ENCODE peak calls at places on chromosome 13, in five cellular contexts. U is sigmoid colon, D is body of pancreas, P is fibroblast of lung, N is IMR-90. W is an unnamed sample.
A peak's percentile ranks its signal among the peaks of the same experiment; 100 is the strongest.

GRCh38 chr13:79780240-79780639 is 299.3 kb downstream of the NDFIP2 start:
- DNase-seq in N (peak; percentile 42), U (no peak), D (no peak), P (peak; percentile 45), W (no peak)

GRCh38 chr13:79295906-79296564 is 110.0 kb downstream of the RBM26 start:
- DNase-seq in P (peak; percentile 7), U (no peak), N (peak; percentile 11), D (no peak), W (no peak)

GRCh38 chr13:98443329-98443728 is 133.6 kb downstream of the STK24 start:
- DNase-seq in P (peak; percentile 76), U (no peak), D (no peak), N (peak; percentile 92), W (no peak)

GRCh38 chr13:40613192-40613818 is 53.1 kb downstream of the FOXO1 start:
- DNase-seq in U (peak; percentile 79), P (no peak), N (no peak), D (peak; percentile 34), W (peak; percentile 82)

GRCh38 chr13:106499905-106500304 is 35.6 kb downstream of the EFNB2 start:
- DNase-seq in N (peak; percentile 47), D (no peak), U (no peak), P (peak; percentile 80), W (no peak)

GRCh38 chr13:50323440-50324070 is 308.3 kb downstream of the KCNRG start:
- DNase-seq in D (no peak), U (no peak), P (peak; percentile 97), N (peak; percentile 96), W (no peak)

GRCh38 chr13:83853771-83854170 is 28.5 kb downstream of the SLITRK1 start:
- DNase-seq in N (no peak), P (no peak), U (no peak), D (no peak), W (no peak)

GRCh38 chr13:109243311-109243951 is 543.0 kb downstream of the IRS2 start:
- DNase-seq in P (peak; percentile 96), N (peak; percentile 91), U (no peak), D (no peak), W (no peak)

GRCh38 chr13:113357529-113357928 is 6.4 kb downstream of the GRTP1 start:
- DNase-seq in U (no peak), P (peak; percentile 81), D (no peak), N (peak; percentile 89), W (no peak)

GRCh38 chr13:110290153-110290552 is 16.8 kb downstream of the COL4A1 start:
- DNase-seq in N (no peak), P (no peak), U (peak; percentile 82), D (no peak), W (no peak)
- H3K27ac ChIP-seq in N (no peak overlapping the region), P (no peak overlapping the region), U (peak overlapping the region; percentile 71), D (no peak overlapping the region), W (no peak overlapping the region)

GRCh38 chr13:51665456-51665855 is 81.2 kb downstream of the WDFY2 start:
- DNase-seq in U (no peak), D (no peak), N (no peak), P (no peak), W (no peak)

GRCh38 chr13:51668580-51669195 is 84.4 kb downstream of the WDFY2 start:
- DNase-seq in P (no peak), N (no peak), U (no peak), D (no peak), W (no peak)

GRCh38 chr13:51663980-51664957 is 80.0 kb downstream of the WDFY2 start:
- DNase-seq in D (no peak), P (no peak), N (no peak), U (no peak), W (no peak)

GRCh38 chr13:51666839-51667238 is 82.6 kb downstream of the WDFY2 start:
- DNase-seq in U (no peak), N (no peak), P (no peak), D (no peak), W (no peak)

DNA sequence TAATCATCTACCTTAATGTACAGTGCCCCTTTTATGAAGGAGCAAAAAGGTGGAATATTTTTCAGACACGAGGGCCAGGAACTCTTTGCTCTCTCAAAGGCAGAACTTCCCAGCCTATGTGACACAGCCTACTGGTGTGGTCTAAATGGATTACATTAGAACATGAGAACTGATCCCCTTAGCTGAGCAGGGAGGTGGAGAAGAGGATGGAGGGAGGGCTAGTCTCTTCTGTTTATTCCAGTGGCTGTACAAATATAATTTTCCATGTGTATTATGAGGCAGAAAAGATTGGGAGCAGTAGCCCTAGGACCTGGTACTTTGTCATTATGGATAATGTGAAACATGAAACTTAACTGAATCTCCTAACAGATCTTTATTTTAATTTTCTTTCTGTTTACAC is 82.1 kb downstream of the WDFY2 start:
- DNase-seq in D (no peak), N (no peak), P (no peak), U (no peak), W (no peak)
- H3K27ac ChIP-seq in D (peak overlapping the region; percentile 60), N (no peak overlapping the region), P (no peak overlapping the region), U (no peak overlapping the region), W (no peak overlapping the region)

GRCh38 chr13:30253830-30254229 is 53.5 kb downstream of the KATNAL1 start:
- DNase-seq in U (no peak), P (peak; percentile 26), D (no peak), N (no peak), W (no peak)

GRCh38 chr13:30255696-30256095 is 51.7 kb downstream of the KATNAL1 start:
- DNase-seq in P (no peak), N (no peak), U (no peak), D (no peak), W (no peak)

GRCh38 chr13:30256713-30257432 is 50.5 kb downstream of the KATNAL1 start:
- DNase-seq in N (no peak), P (no peak), U (no peak), D (no peak), W (no peak)

DNA sequence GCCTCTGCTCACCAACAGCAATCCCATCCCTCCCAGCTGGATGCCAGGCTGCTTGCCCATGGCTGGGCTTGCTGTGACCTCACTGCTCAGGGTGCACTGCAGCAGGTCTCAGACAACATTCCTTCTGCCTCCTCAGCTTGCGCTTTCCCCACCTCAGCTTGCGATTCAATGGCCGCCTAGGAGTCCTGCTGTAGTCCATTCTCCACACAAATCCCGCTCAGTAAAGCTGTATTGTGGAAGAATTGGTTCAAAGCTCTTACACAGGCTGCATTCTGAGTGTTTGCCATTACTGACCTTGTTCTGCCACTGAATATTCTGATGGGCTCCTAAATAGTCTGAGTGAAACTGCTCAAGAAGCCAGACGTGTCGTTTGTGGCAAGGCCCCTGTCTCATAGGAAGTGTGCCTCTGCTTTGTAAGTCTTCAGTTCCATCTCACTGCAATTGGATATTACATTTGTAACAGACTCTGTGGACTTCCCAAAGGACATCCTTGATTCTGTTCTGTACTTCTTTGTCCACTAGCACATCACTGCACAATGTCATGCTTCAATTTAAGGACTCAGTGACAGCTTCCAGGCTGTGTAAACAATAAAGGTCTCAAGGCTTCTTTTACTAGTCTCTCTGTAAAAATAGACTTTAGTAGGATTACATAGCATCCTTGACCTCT is 49.8 kb downstream of the KATNAL1 start:
- DNase-seq in D (no peak), N (peak; percentile 9), P (peak; percentile 47), U (no peak), W (no peak)
- H3K27ac ChIP-seq in D (no peak overlapping the region), N (no peak overlapping the region), P (no peak overlapping the region), U (no peak overlapping the region), W (no peak overlapping the region)

GRCh38 chr13:70755411-70755810 is 647.2 kb upstream of the KLHL1 start:
- DNase-seq in N (no peak), P (no peak), U (no peak), D (no peak), W (no peak)
- H3K27ac ChIP-seq in N (no peak overlapping the region), P (no peak overlapping the region), U (no peak overlapping the region), D (no peak overlapping the region), W (no peak overlapping the region)

DNA sequence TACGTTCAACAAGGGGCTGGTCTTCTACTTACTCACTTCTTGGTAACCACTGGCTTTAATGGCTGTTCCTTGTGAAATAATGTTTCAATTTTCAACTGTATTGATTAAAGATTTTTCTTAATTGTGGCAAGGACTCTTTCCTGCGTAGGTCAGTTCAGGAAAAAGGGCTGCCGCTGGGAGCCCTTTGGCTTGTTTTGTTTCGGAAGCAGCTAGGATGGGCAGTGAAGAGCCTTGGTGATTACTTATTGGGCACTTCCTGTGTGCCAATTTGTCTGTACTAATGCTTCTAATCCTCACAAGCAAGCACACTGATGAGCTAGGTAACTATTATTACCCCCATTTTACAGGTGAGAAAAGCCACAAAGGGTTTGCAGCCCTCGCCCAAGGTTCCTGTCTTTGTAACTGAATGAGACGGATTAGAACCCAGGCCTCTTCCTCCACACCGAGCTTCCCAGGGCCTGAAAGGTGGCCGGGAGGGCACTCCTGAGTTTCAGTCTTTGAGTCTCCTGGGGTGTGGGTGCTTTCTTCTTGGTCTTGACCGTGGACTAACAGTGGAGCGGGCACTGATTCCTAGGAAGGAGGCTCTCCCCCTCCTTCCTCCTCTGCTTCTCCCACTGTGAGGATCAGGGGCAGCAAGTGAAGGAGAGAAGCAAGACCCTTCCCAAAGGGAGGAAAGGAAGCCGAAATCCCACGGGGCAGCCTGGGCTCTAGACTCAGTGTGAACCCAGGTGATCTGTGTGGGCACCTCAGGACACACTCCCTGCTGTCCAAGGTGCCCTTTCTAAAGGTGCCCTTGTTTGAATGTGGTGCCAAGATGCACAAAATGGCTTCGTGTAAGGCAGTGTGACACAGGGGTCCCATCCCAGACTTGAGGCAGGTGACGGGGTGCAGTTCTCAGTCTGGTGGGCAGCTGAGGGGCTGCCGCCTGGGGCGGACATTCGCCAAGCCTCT is 3.7 kb downstream of the COL4A2 start:
- DNase-seq in P (no peak), U (peak; percentile 50), N (no peak), D (no peak), W (no peak)
- H3K27ac ChIP-seq in P (peak overlapping the region; percentile 73), U (peak overlapping the region; percentile 99), N (peak overlapping the region; percentile 49), D (peak overlapping the region; percentile 45), W (peak overlapping the region; percentile 64)

GRCh38 chr13:21045101-21045500 is 16.3 kb downstream of the LATS2 start:
- DNase-seq in D (no peak), N (no peak), U (no peak), P (no peak), W (no peak)
- H3K27ac ChIP-seq in D (no peak overlapping the region), N (no peak overlapping the region), U (peak overlapping the region; percentile 83), P (no peak overlapping the region), W (no peak overlapping the region)

DNA sequence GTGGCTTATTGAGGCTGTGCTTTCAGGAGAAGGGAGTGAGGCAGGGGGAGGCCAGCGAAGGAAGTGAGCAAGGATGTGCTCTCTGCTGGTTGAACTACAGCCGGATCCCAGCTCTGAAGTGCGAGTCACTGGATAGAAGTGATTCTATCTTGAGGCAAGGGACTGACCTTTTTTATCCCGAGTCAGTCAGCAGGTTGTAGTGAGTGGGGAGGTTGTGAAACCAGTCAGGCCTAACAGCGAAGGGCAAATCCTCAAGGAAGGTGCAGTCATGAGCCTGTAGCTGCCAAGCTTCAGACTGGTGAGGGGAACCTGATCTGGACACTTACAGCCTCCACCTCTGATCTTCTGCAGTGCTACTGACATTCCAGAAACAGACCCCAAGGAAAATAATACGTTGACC is 18.6 kb downstream of the SCEL start:
- DNase-seq in N (no peak), P (no peak), D (no peak), U (no peak), W (no peak)
- H3K27ac ChIP-seq in N (no peak overlapping the region), P (no peak overlapping the region), D (no peak overlapping the region), U (no peak overlapping the region), W (no peak overlapping the region)